ENCODE peak calls at places on chromosome 19, in seven cellular contexts. N, S, Q, X, V, W and M are unnamed samples.

GRCh38 chr19:16886305-16886880 is 2.4 kb upstream of the F2RL3 start:
- DNase-seq in N (no peak), S (no peak), Q (no peak), X (peak; percentile 52), V (no peak), W (no peak), M (no peak)

GRCh38 chr19:23774156-23774971 is 15.7 kb upstream of the ZNF681 start:
- DNase-seq in N (no peak), S (no peak), Q (no peak), X (no peak), V (no peak), W (no peak), M (no peak)

GRCh38 chr19:27676334-27676733 is 1536.6 kb downstream of the UQCRFS1 start:
- DNase-seq in N (no peak), S (no peak), Q (no peak), X (no peak), V (no peak), W (no peak), M (no peak)

GRCh38 chr19:18746393-18747167 is 44.5 kb downstream of the COMP start:
- DNase-seq in N (no peak), S (no peak), Q (no peak), X (no peak), V (no peak), W (no peak), M (no peak)

GRCh38 chr19:34416021-34416545 is 11.9 kb downstream of the PDCD2L start:
- DNase-seq in N (no peak), S (no peak), Q (no peak), X (no peak), V (no peak), W (no peak), M (no peak)

GRCh38 chr19:47158879-47159509 is 28.4 kb downstream of the SAE1 start:
- DNase-seq in N (no peak), S (no peak), Q (no peak), X (no peak), V (no peak), W (no peak), M (no peak)

GRCh38 chr19:31586282-31586681 is 237.0 kb upstream of the TSHZ3 start:
- DNase-seq in N (no peak), S (no peak), Q (no peak), X (no peak), V (no peak), W (no peak), M (no peak)

GRCh38 chr19:7386308-7386707 is 37.6 kb downstream of the ARHGEF18 start:
- DNase-seq in N (no peak), S (no peak), Q (no peak), X (no peak), V (no peak), W (no peak), M (no peak)

GRCh38 chr19:3895788-3896187 is 15.3 kb downstream of the ATCAY start:
- DNase-seq in N (no peak), S (no peak), Q (no peak), X (no peak), V (no peak), W (no peak), M (no peak)

GRCh38 chr19:28456708-28457320 is 756.1 kb downstream of the UQCRFS1 start:
- DNase-seq in N (no peak), S (no peak), Q (no peak), X (peak; percentile 3), V (no peak), W (no peak), M (no peak)

GRCh38 chr19:35519291-35519690 is 5.8 kb upstream of the DMKN start:
- DNase-seq in N (no peak), S (no peak), Q (no peak), X (no peak), V (no peak), W (no peak), M (no peak)

GRCh38 chr19:32233091-32233490 is 112.3 kb upstream of the ZNF507 start:
- DNase-seq in N (no peak), S (no peak), Q (no peak), X (no peak), V (peak; percentile 27), W (no peak), M (no peak)

GRCh38 chr19:51136891-51137551 is 5.1 kb upstream of the SIGLEC7 start:
- DNase-seq in N (no peak), S (no peak), Q (no peak), X (no peak), V (no peak), W (no peak), M (no peak)
- TF ChIP-seq YY1 in N (no peak), S (peak; percentile 69), Q (no peak), X (no peak), V (no peak), W (no peak), M (no peak)

GRCh38 chr19:5326545-5326944 is 14.1 kb downstream of the PTPRS start:
- DNase-seq in N (no peak), S (no peak), Q (no peak), X (no peak), V (no peak), W (no peak), M (no peak)

GRCh38 chr19:5330307-5330720 is 10.3 kb downstream of the PTPRS start:
- DNase-seq in N (no peak), S (no peak), Q (no peak), X (no peak), V (no peak), W (no peak), M (no peak)

GRCh38 chr19:5329141-5329540 is 11.5 kb downstream of the PTPRS start:
- DNase-seq in N (no peak), S (no peak), Q (no peak), X (no peak), V (no peak), W (no peak), M (no peak)

GRCh38 chr19:5324947-5325346 is 15.7 kb downstream of the PTPRS start:
- DNase-seq in N (no peak), S (no peak), Q (no peak), X (no peak), V (no peak), W (no peak), M (no peak)

GRCh38 chr19:5326986-5327623 is 13.5 kb downstream of the PTPRS start:
- DNase-seq in N (no peak), S (no peak), Q (no peak), X (no peak), V (peak; percentile 65), W (no peak), M (no peak)
- TF ChIP-seq YY1 in N (no peak), S (no peak), Q (no peak), X (no peak), V (no peak), W (no peak), M (no peak)

GRCh38 chr19:49809155-49809986 is 3.7 kb downstream of the FUZ start:
- DNase-seq in N (no peak), S (no peak), Q (peak; percentile 79), X (peak; percentile 35), V (peak; percentile 82), W (no peak), M (no peak)
- TF ChIP-seq YY1 in N (no peak), S (no peak), Q (no peak), X (no peak), V (no peak), W (no peak), M (no peak)

DNA sequence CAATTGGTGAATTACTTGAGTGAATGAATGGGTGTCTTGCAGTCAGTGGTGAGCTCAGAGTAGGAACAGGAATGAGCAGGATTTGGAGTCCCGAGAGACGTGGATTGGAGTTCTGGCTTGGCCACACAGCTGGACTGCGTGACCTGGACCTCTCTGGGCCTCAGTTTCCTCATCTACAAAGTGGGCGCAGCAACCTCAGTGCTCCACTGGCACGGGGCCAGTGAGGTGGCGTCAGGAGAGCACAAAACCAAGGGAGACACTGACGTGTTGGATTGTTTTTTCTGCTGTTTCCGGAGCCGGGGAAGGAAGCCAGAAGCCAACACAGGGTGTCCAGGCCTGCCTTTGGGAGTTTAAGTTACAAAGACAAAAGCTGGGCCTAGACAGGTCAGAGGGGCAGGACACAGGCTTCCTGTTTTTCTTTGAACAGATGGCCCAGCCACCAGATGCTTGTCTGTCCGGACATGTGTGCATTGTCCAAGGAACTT is 6.5 kb upstream of the DOCK6 start:
- DNase-seq in N (no peak), S (peak; percentile 43), Q (peak; percentile 75), X (peak; percentile 60), V (no peak), W (no peak), M (no peak)
- TF ChIP-seq YY1 in N (no peak), S (no peak), Q (no peak), X (no peak), V (no peak), W (no peak), M (no peak)

GRCh38 chr19:55500368-55500952 is 12.2 kb downstream of the SSC5D start:
- DNase-seq in N (no peak), S (no peak), Q (no peak), X (no peak), V (no peak), W (no peak), M (no peak)

GRCh38 chr19:55495646-55496349 is 7.6 kb downstream of the SSC5D start:
- DNase-seq in N (no peak), S (no peak), Q (no peak), X (no peak), V (no peak), W (no peak), M (peak; percentile 32)

GRCh38 chr19:55494172-55494761 is 6.0 kb downstream of the SSC5D start:
- DNase-seq in N (no peak), S (peak; percentile 82), Q (no peak), X (no peak), V (no peak), W (no peak), M (no peak)

GRCh38 chr19:55498246-55498645 is 10.0 kb downstream of the SSC5D start:
- DNase-seq in N (no peak), S (no peak), Q (no peak), X (no peak), V (no peak), W (no peak), M (no peak)

DNA sequence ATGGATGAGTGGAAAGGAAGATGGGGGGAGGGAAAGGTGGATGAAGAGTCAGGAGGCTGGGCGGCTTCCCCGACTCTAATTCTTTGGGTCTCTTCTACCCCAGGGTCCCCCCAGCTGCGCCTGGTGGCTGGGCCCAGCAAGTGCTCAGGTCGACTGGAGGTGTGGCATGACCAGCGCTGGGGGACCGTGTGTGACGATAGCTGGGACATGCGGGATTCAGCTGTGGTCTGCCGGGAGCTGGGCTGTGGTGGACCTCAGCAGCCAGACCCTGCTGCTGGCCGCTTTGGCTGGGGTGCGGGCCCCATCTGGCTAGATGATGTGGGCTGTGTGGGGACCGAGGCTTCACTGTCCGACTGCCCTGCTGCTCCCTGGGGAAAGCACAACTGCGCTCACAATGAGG is 9.5 kb downstream of the SSC5D start:
- DNase-seq in N (no peak), S (no peak), Q (no peak), X (no peak), V (no peak), W (no peak), M (no peak)
- TF ChIP-seq YY1 in N (no peak), S (no peak), Q (no peak), X (no peak), V (no peak), W (no peak), M (no peak)